ENCODE peak calls at places on chromosomes 12 and 14, in five cellular contexts. One of them, this sample, is unnamed. For H3K9me3 and H3K4me1, the result is how much of the 10 kb centered on the place peaks cover.

GRCh38 chr12:104825408-104825807 is 132.7 kb downstream of the SLC41A2 start:
- DNase-seq in naive thymus-derived CD4-positive, alpha-beta T cell: no peak
- DNase-seq in lung: no peak
- DNase-seq in GM23248: peak
- DNase-seq in CD8-positive, alpha-beta memory T cell: no peak
- DNase-seq in this sample: no peak

GRCh38 chr12:59079472-59079871 is 159.2 kb upstream of the LRIG3 start:
- DNase-seq in naive thymus-derived CD4-positive, alpha-beta T cell: no peak
- DNase-seq in lung: no peak
- DNase-seq in GM23248: no peak
- DNase-seq in CD8-positive, alpha-beta memory T cell: no peak
- DNase-seq in this sample: no peak

GRCh38 chr14:24690492-24690891 is 56.5 kb upstream of the GZMB start:
- DNase-seq in naive thymus-derived CD4-positive, alpha-beta T cell: no peak
- DNase-seq in lung: no peak
- DNase-seq in GM23248: no peak
- DNase-seq in CD8-positive, alpha-beta memory T cell: no peak
- DNase-seq in this sample: no peak

GRCh38 chr12:117294206-117294605 is 67.2 kb downstream of the NOS1 start:
- DNase-seq in naive thymus-derived CD4-positive, alpha-beta T cell: no peak
- DNase-seq in lung: no peak
- DNase-seq in GM23248: no peak
- DNase-seq in CD8-positive, alpha-beta memory T cell: no peak
- DNase-seq in this sample: no peak

GRCh38 chr12:124399622-124400021 is 104.7 kb downstream of the RFLNA start:
- DNase-seq in naive thymus-derived CD4-positive, alpha-beta T cell: no peak
- DNase-seq in lung: no peak
- DNase-seq in GM23248: peak
- DNase-seq in CD8-positive, alpha-beta memory T cell: peak
- DNase-seq in this sample: no peak

GRCh38 chr12:46110220-46110700 is 119.9 kb upstream of the SCAF11 start:
- DNase-seq in naive thymus-derived CD4-positive, alpha-beta T cell: no peak
- DNase-seq in lung: no peak
- DNase-seq in GM23248: no peak
- DNase-seq in CD8-positive, alpha-beta memory T cell: no peak
- DNase-seq in this sample: no peak

GRCh38 chr14:73759183-73759713 is 45.1 kb upstream of the PNMA1 start:
- DNase-seq in naive thymus-derived CD4-positive, alpha-beta T cell: peak
- DNase-seq in lung: peak
- DNase-seq in GM23248: peak
- DNase-seq in CD8-positive, alpha-beta memory T cell: peak
- DNase-seq in this sample: peak

GRCh38 chr12:26736563-26737486 is 96.2 kb downstream of the ITPR2 start:
- DNase-seq in naive thymus-derived CD4-positive, alpha-beta T cell: no peak
- DNase-seq in lung: no peak
- DNase-seq in GM23248: peak
- DNase-seq in CD8-positive, alpha-beta memory T cell: no peak
- DNase-seq in this sample: no peak

GRCh38 chr12:56080556-56081138 is 682 bp downstream of the ERBB3 start:
- DNase-seq in naive thymus-derived CD4-positive, alpha-beta T cell: no peak
- DNase-seq in lung: peak
- DNase-seq in GM23248: peak
- DNase-seq in CD8-positive, alpha-beta memory T cell: no peak
- DNase-seq in this sample: no peak

GRCh38 chr14:71720978-71721624 is 211.1 kb upstream of the RGS6 start:
- DNase-seq in naive thymus-derived CD4-positive, alpha-beta T cell: no peak
- DNase-seq in lung: peak
- DNase-seq in GM23248: peak
- DNase-seq in CD8-positive, alpha-beta memory T cell: no peak
- DNase-seq in this sample: no peak

GRCh38 chr12:50620975-50621360 is 116.2 kb downstream of the DIP2B start:
- DNase-seq in naive thymus-derived CD4-positive, alpha-beta T cell: no peak
- DNase-seq in lung: no peak
- DNase-seq in GM23248: no peak
- DNase-seq in CD8-positive, alpha-beta memory T cell: no peak
- DNase-seq in this sample: no peak

GRCh38 chr12:96091833-96092232 is 56.4 kb upstream of the LTA4H start:
- DNase-seq in naive thymus-derived CD4-positive, alpha-beta T cell: no peak
- DNase-seq in lung: no peak
- DNase-seq in GM23248: no peak
- DNase-seq in CD8-positive, alpha-beta memory T cell: no peak
- DNase-seq in this sample: no peak

GRCh38 chr12:108305520-108305919 is 33.6 kb downstream of the CMKLR1 start:
- DNase-seq in naive thymus-derived CD4-positive, alpha-beta T cell: no peak
- DNase-seq in lung: peak
- DNase-seq in GM23248: peak
- DNase-seq in CD8-positive, alpha-beta memory T cell: no peak
- DNase-seq in this sample: peak

GRCh38 chr12:65615091-65615490 is 209.2 kb upstream of the HMGA2 start:
- DNase-seq in naive thymus-derived CD4-positive, alpha-beta T cell: no peak
- DNase-seq in lung: no peak
- DNase-seq in GM23248: peak
- DNase-seq in CD8-positive, alpha-beta memory T cell: no peak
- DNase-seq in this sample: no peak

GRCh38 chr14:64680013-64680674 is 24.1 kb upstream of the PLEKHG3 start:
- DNase-seq in naive thymus-derived CD4-positive, alpha-beta T cell: no peak
- DNase-seq in lung: no peak
- DNase-seq in GM23248: peak
- DNase-seq in CD8-positive, alpha-beta memory T cell: no peak
- DNase-seq in this sample: peak

GRCh38 chr14:23319746-23320583 is 1.3 kb upstream of the PABPN1 start:
- DNase-seq in naive thymus-derived CD4-positive, alpha-beta T cell: no peak
- DNase-seq in lung: no peak
- DNase-seq in GM23248: no peak
- DNase-seq in CD8-positive, alpha-beta memory T cell: no peak
- DNase-seq in this sample: no peak

GRCh38 chr12:26937443-26937862 is 328 bp downstream of the INTS13 start:
- DNase-seq in naive thymus-derived CD4-positive, alpha-beta T cell: no peak
- DNase-seq in lung: no peak
- DNase-seq in GM23248: no peak
- DNase-seq in CD8-positive, alpha-beta memory T cell: no peak
- DNase-seq in this sample: no peak

GRCh38 chr12:5996459-5996858 is 51.4 kb upstream of the ANO2 start:
- DNase-seq in naive thymus-derived CD4-positive, alpha-beta T cell: no peak
- DNase-seq in lung: no peak
- DNase-seq in GM23248: peak
- DNase-seq in CD8-positive, alpha-beta memory T cell: no peak
- DNase-seq in this sample: no peak

GRCh38 chr12:4228122-4228580 is 45.4 kb upstream of the CCND2 start:
- DNase-seq in naive thymus-derived CD4-positive, alpha-beta T cell: no peak
- DNase-seq in lung: no peak
- DNase-seq in GM23248: no peak
- DNase-seq in CD8-positive, alpha-beta memory T cell: no peak
- DNase-seq in this sample: no peak

GRCh38 chr12:55728185-55728931 is 451 bp downstream of the CD63 start:
- DNase-seq in naive thymus-derived CD4-positive, alpha-beta T cell: no peak
- DNase-seq in lung: peak
- DNase-seq in GM23248: peak
- DNase-seq in CD8-positive, alpha-beta memory T cell: no peak
- DNase-seq in this sample: peak

GRCh38 chr14:50830044-50830931 is 674 bp downstream of the NIN start:
- DNase-seq in naive thymus-derived CD4-positive, alpha-beta T cell: peak
- DNase-seq in lung: peak
- DNase-seq in GM23248: peak
- DNase-seq in CD8-positive, alpha-beta memory T cell: peak
- DNase-seq in this sample: peak

GRCh38 chr12:113857371-113857770 is 108.8 kb downstream of the RBM19 start:
- DNase-seq in naive thymus-derived CD4-positive, alpha-beta T cell: no peak
- DNase-seq in lung: no peak
- DNase-seq in GM23248: no peak
- DNase-seq in CD8-positive, alpha-beta memory T cell: no peak
- DNase-seq in this sample: no peak

GRCh38 chr12:54304187-54304810 is 3.5 kb upstream of the NFE2 start:
- DNase-seq in naive thymus-derived CD4-positive, alpha-beta T cell: no peak
- DNase-seq in lung: peak
- DNase-seq in GM23248: peak
- DNase-seq in CD8-positive, alpha-beta memory T cell: no peak
- DNase-seq in this sample: peak

GRCh38 chr14:105093426-105094192 is 28.4 kb upstream of the GPR132 start:
- DNase-seq in naive thymus-derived CD4-positive, alpha-beta T cell: no peak
- DNase-seq in lung: peak
- DNase-seq in GM23248: peak
- DNase-seq in CD8-positive, alpha-beta memory T cell: peak
- DNase-seq in this sample: peak

GRCh38 chr14:94050231-94050880 is 24.2 kb downstream of the OTUB2 start:
- DNase-seq in naive thymus-derived CD4-positive, alpha-beta T cell: no peak
- DNase-seq in lung: no peak
- DNase-seq in GM23248: no peak
- DNase-seq in CD8-positive, alpha-beta memory T cell: no peak
- DNase-seq in this sample: no peak

GRCh38 chr14:99602054-99602787 is 1.8 kb downstream of the CCDC85C start:
- DNase-seq in naive thymus-derived CD4-positive, alpha-beta T cell: no peak
- DNase-seq in lung: peak
- DNase-seq in GM23248: peak
- DNase-seq in CD8-positive, alpha-beta memory T cell: no peak
- DNase-seq in this sample: no peak

GRCh38 chr14:94129758-94130414 is 482 bp upstream of the IFI27L2 start:
- DNase-seq in naive thymus-derived CD4-positive, alpha-beta T cell: no peak
- DNase-seq in lung: no peak
- DNase-seq in GM23248: peak
- DNase-seq in CD8-positive, alpha-beta memory T cell: peak
- DNase-seq in this sample: peak

GRCh38 chr14:31445703-31446102 is 11.6 kb downstream of the DTD2 start:
- DNase-seq in naive thymus-derived CD4-positive, alpha-beta T cell: no peak
- DNase-seq in lung: no peak
- DNase-seq in GM23248: no peak
- DNase-seq in CD8-positive, alpha-beta memory T cell: no peak
- DNase-seq in this sample: no peak

GRCh38 chr12:45540661-45541341 is 188.7 kb upstream of the ARID2 start:
- DNase-seq in naive thymus-derived CD4-positive, alpha-beta T cell: no peak
- DNase-seq in lung: no peak
- DNase-seq in GM23248: no peak
- DNase-seq in CD8-positive, alpha-beta memory T cell: no peak
- DNase-seq in this sample: no peak

GRCh38 chr12:19410211-19410610 is 29.1 kb upstream of the AEBP2 start:
- DNase-seq in naive thymus-derived CD4-positive, alpha-beta T cell: no peak
- DNase-seq in lung: no peak
- DNase-seq in GM23248: no peak
- DNase-seq in CD8-positive, alpha-beta memory T cell: no peak
- DNase-seq in this sample: no peak

GRCh38 chr12:63302941-63303536 is 152.0 kb upstream of the AVPR1A start:
- DNase-seq in naive thymus-derived CD4-positive, alpha-beta T cell: no peak
- DNase-seq in lung: no peak
- DNase-seq in GM23248: no peak
- DNase-seq in CD8-positive, alpha-beta memory T cell: no peak
- DNase-seq in this sample: no peak

GRCh38 chr12:76444408-76444984 is 96.3 kb upstream of the BBS10 start:
- DNase-seq in naive thymus-derived CD4-positive, alpha-beta T cell: no peak
- DNase-seq in lung: no peak
- DNase-seq in GM23248: peak
- DNase-seq in CD8-positive, alpha-beta memory T cell: no peak
- DNase-seq in this sample: no peak

GRCh38 chr14:92890830-92891598 is 31.9 kb upstream of the CHGA start:
- DNase-seq in naive thymus-derived CD4-positive, alpha-beta T cell: no peak
- DNase-seq in lung: no peak
- DNase-seq in GM23248: no peak
- DNase-seq in CD8-positive, alpha-beta memory T cell: no peak
- DNase-seq in this sample: no peak

GRCh38 chr12:124240493-124240892 is 54.4 kb upstream of the RFLNA start:
- DNase-seq in naive thymus-derived CD4-positive, alpha-beta T cell: no peak
- DNase-seq in lung: no peak
- DNase-seq in GM23248: peak
- DNase-seq in CD8-positive, alpha-beta memory T cell: no peak
- DNase-seq in this sample: no peak

GRCh38 chr12:128445728-128446127 is 178.8 kb downstream of the TMEM132C start:
- DNase-seq in naive thymus-derived CD4-positive, alpha-beta T cell: no peak
- DNase-seq in lung: no peak
- DNase-seq in GM23248: no peak
- DNase-seq in CD8-positive, alpha-beta memory T cell: no peak
- DNase-seq in this sample: no peak

GRCh38 chr12:92226036-92226661 is 80.5 kb upstream of the BTG1 start:
- DNase-seq in naive thymus-derived CD4-positive, alpha-beta T cell: no peak
- DNase-seq in lung: no peak
- DNase-seq in GM23248: peak
- DNase-seq in CD8-positive, alpha-beta memory T cell: no peak
- DNase-seq in this sample: no peak

GRCh38 chr12:50765325-50765911 is 1.5 kb downstream of the ATF1 start:
- DNase-seq in naive thymus-derived CD4-positive, alpha-beta T cell: peak
- DNase-seq in lung: no peak
- DNase-seq in GM23248: peak
- DNase-seq in CD8-positive, alpha-beta memory T cell: peak
- DNase-seq in this sample: no peak

GRCh38 chr12:67649165-67650126 is 901 bp downstream of the DYRK2 start:
- DNase-seq in naive thymus-derived CD4-positive, alpha-beta T cell: peak
- DNase-seq in lung: no peak
- DNase-seq in GM23248: peak
- DNase-seq in CD8-positive, alpha-beta memory T cell: peak
- DNase-seq in this sample: peak

GRCh38 chr14:86838363-86838762 is 1154.6 kb downstream of the GALC start:
- DNase-seq in naive thymus-derived CD4-positive, alpha-beta T cell: no peak
- DNase-seq in lung: no peak
- DNase-seq in GM23248: peak
- DNase-seq in CD8-positive, alpha-beta memory T cell: no peak
- DNase-seq in this sample: no peak

GRCh38 chr12:42017036-42017435 is 127.6 kb downstream of the GXYLT1 start:
- DNase-seq in naive thymus-derived CD4-positive, alpha-beta T cell: no peak
- DNase-seq in lung: no peak
- DNase-seq in GM23248: no peak
- DNase-seq in CD8-positive, alpha-beta memory T cell: no peak
- DNase-seq in this sample: no peak
- H3K27ac ChIP-seq in naive thymus-derived CD4-positive, alpha-beta T cell: no peak
- H3K27ac ChIP-seq in lung: no peak
- H3K27ac ChIP-seq in GM23248: no peak
- H3K27ac ChIP-seq in CD8-positive, alpha-beta memory T cell: no peak
- H3K27ac ChIP-seq in this sample: no peak

GRCh38 chr12:133226690-133227089 is 9.0 kb downstream of the ANHX start:
- DNase-seq in naive thymus-derived CD4-positive, alpha-beta T cell: no peak
- DNase-seq in lung: no peak
- DNase-seq in GM23248: no peak
- DNase-seq in CD8-positive, alpha-beta memory T cell: no peak
- DNase-seq in this sample: no peak
- H3K9me3 ChIP-seq in naive thymus-derived CD4-positive, alpha-beta T cell: under half
- H3K9me3 ChIP-seq in lung: under half
- H3K9me3 ChIP-seq in GM23248: under half
- H3K9me3 ChIP-seq in CD8-positive, alpha-beta memory T cell: under half
- H3K9me3 ChIP-seq in this sample: under half

GRCh38 chr12:52187640-52188039 is 4.2 kb downstream of the KRT80 start:
- DNase-seq in naive thymus-derived CD4-positive, alpha-beta T cell: no peak
- DNase-seq in lung: no peak
- DNase-seq in GM23248: no peak
- DNase-seq in CD8-positive, alpha-beta memory T cell: no peak
- DNase-seq in this sample: no peak
- H3K4me1 ChIP-seq in naive thymus-derived CD4-positive, alpha-beta T cell: under half
- H3K4me1 ChIP-seq in lung: under half
- H3K4me1 ChIP-seq in GM23248: half or more
- H3K4me1 ChIP-seq in CD8-positive, alpha-beta memory T cell: under half
- H3K4me1 ChIP-seq in this sample: half or more

DNA sequence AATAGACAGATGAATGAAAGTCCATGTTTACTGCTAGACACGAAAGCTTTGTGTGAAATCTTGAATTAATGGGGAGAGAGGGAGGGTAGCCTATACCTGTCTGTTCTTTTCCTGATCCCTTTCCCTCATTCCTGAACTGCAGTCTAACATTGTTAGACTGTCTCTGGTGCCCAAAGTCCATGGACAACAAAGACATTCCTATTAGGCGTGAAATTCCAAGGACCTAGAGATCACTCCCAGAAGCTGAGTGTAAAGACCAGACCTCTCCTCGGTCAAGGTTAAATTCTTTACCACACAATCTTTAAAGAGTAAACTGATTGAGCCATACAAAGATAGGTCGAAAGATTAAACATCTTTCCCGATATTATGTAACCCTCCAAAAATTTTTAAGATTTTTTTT is 270.7 kb upstream of the GARIN2 start:
- DNase-seq in naive thymus-derived CD4-positive, alpha-beta T cell: no peak
- DNase-seq in lung: no peak
- DNase-seq in GM23248: no peak
- DNase-seq in CD8-positive, alpha-beta memory T cell: no peak
- DNase-seq in this sample: no peak
- H3K27ac ChIP-seq in naive thymus-derived CD4-positive, alpha-beta T cell: no peak
- H3K27ac ChIP-seq in lung: no peak
- H3K27ac ChIP-seq in GM23248: no peak
- H3K27ac ChIP-seq in CD8-positive, alpha-beta memory T cell: no peak
- H3K27ac ChIP-seq in this sample: no peak

This sample was measured in tibial artery.